ENCODE peak calls at places on chromosome 5, in seven cellular contexts. J is GM12891, W is transverse colon, V is GM12892, M is breast epithelium, S is endothelial cell of umbilical vein, G is vagina. L is an unnamed sample.
A peak's percentile ranks its signal among the peaks of the same experiment; 100 is the strongest.

GRCh38 chr5:59142927-59143326 is 560.1 kb downstream of the RAB3C start:
- DNase-seq in G (no peak), M (no peak), S (no peak), J (no peak), V (no peak), W (no peak), L (no peak)

GRCh38 chr5:98796197-98796972 is 22.9 kb downstream of the RGMB start:
- DNase-seq in V (peak; percentile 16), G (no peak), M (no peak), S (peak; percentile 74), J (peak; percentile 28), W (peak; percentile 55), L (no peak)

GRCh38 chr5:30505014-30505886 is 688.2 kb upstream of the CDH6 start:
- DNase-seq in S (peak; percentile 2), G (no peak), V (no peak), W (no peak), M (no peak), J (no peak), L (no peak)

GRCh38 chr5:150376799-150377771 is 19.6 kb downstream of the TCOF1 start:
- DNase-seq in J (no peak), S (no peak), M (no peak), W (no peak), G (no peak), V (no peak), L (no peak)

GRCh38 chr5:124883686-124884085 is 137.2 kb upstream of the ZNF608 start:
- DNase-seq in W (no peak), G (no peak), M (no peak), V (no peak), S (no peak), J (no peak), L (no peak)

GRCh38 chr5:9545959-9546851 is at the start of gene SEMA5A:
- DNase-seq in J (peak; percentile 18), M (peak; percentile 50), G (no peak), S (no peak), W (peak; percentile 86), V (peak; percentile 25), L (peak; percentile 72)

GRCh38 chr5:157447246-157447645 is 12.8 kb upstream of the NIPAL4 start:
- DNase-seq in S (no peak), W (peak; percentile 76), V (no peak), G (no peak), J (no peak), M (peak; percentile 24), L (peak; percentile 76)

GRCh38 chr5:116361979-116362577 is 212.5 kb downstream of the SEMA6A start:
- DNase-seq in G (no peak), W (no peak), M (no peak), V (no peak), J (no peak), S (no peak), L (no peak)

GRCh38 chr5:1836891-1837880 is 36.0 kb downstream of the NDUFS6 start:
- DNase-seq in V (no peak), G (no peak), J (no peak), W (no peak), M (no peak), S (no peak), L (no peak)

GRCh38 chr5:179608131-179608581 is 15.3 kb downstream of the HNRNPH1 start:
- DNase-seq in V (no peak), G (no peak), W (no peak), S (no peak), M (no peak), J (no peak), L (no peak)

GRCh38 chr5:145536133-145536532 is 299.0 kb downstream of the PRELID2 start:
- DNase-seq in W (no peak), J (no peak), V (no peak), M (no peak), S (no peak), G (no peak), L (no peak)

GRCh38 chr5:136018814-136019777 is 9.7 kb upstream of the TGFBI start:
- DNase-seq in M (peak; percentile 33), W (peak; percentile 33), V (no peak), S (no peak), J (no peak), G (no peak), L (no peak)

GRCh38 chr5:77867194-77867691 is 91.1 kb upstream of the TBCA start:
- DNase-seq in V (no peak), M (no peak), W (no peak), J (no peak), S (peak; percentile 40), G (no peak), L (no peak)

GRCh38 chr5:140398379-140398811 is 3.2 kb upstream of the ANKHD1 start:
- DNase-seq in S (no peak), W (no peak), J (no peak), V (no peak), M (no peak), G (no peak), L (no peak)

GRCh38 chr5:140401362-140402257 is at the start of gene ANKHD1:
- DNase-seq in S (peak; percentile 100), G (peak; percentile 100), J (peak; percentile 79), M (peak; percentile 100), V (peak; percentile 77), W (peak; percentile 98), L (peak; percentile 98)

GRCh38 chr5:140403613-140404012 is 2.0 kb downstream of the ANKHD1 start:
- DNase-seq in M (no peak), W (no peak), G (no peak), V (no peak), S (no peak), J (no peak), L (no peak)

GRCh38 chr5:140400730-140401361 is 787 bp upstream of the ANKHD1 start:
- DNase-seq in M (peak; percentile 91), G (peak; percentile 98), W (peak; percentile 93), V (peak; percentile 74), J (peak; percentile 75), S (peak; percentile 95), L (peak; percentile 95)

DNA sequence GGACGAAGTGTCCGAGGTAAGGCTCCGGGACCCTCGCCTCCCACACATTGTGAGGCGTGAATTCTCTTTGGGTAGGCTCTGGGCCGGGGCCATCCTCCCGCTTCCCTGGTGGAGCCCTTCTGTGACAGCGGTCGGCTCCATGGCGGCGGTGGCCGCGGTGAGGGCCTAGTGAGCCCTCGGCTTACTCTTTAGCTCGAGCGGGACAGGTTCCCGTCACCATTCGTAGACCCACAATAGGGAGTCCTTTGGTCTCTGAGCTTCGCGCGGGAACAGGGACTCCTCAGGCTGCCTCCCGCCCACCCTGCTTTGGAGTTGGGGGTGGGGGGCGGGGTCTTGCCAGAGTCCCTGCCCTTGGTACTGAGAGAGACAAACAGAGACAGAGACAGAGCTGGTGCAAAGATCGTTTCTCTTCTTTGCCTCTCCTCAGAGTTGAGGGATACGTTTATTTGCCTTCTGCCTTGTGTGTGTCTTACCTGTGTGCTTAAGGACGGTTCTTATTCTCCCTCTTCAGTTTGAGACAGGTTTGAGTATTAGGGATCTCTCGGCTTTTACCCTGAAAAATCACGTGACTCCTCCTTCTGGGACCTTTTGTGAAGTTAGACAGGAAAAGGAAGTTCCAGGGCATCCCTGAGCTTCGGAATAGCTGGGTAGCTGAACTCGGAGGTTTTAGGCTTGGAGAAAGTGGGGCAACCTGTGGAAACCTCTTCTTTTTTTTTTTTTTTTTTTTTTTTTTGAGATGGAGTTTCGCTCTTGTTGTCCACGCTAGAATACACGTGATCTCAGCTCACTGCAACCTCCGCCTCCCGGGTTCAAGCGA is 833 bp downstream of the ANKHD1 start:
- DNase-seq in S (peak; percentile 71), J (peak; percentile 21), V (peak; percentile 7), M (peak; percentile 40), W (peak; percentile 36), G (peak; percentile 92), L (peak; percentile 33)
- TF ChIP-seq POLR2AphosphoS5 in S (no peak), J (no peak), V (no peak), M (no peak), W (no peak), G (no peak), L (no peak)

DNA sequence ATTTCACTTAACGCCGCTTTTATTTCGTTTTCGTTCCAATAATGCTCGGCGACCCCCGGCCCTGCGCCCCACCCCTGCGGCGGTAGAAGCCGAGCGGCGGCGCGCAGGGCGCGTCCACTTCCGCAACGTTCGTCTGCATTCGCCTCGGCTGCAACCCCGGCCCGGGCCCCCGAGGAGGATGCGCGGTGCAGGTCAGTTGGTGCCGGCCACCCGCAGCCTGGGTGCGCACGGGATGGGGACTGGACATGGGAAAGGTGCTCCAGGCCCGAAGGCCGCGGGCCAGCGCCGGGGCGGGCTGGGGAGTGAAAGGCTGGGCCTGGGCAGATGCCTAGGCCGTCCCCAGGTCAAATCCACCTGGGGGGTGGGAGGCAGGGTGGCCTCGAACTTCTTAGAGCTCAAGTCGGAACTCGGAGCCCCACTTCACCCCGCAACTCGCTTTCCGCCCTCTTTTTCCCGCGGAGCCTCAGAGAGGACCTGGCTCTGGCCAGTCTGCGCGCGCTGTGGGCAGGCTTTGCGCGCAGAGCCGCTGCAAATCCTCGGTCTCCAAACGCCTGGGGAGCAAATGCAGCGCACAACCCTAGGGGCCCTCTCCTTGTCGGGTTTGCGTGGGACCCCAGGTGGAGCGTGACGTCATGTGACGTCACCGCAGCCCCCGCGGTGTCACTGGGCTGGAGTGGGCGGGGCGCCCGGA is 3.2 kb downstream of the TLX3 start:
- DNase-seq in M (no peak), S (no peak), V (no peak), G (no peak), J (no peak), W (no peak), L (no peak)
- TF ChIP-seq POLR2AphosphoS5 in M (no peak), S (no peak), V (no peak), G (no peak), J (no peak), W (no peak), L (no peak)

DNA sequence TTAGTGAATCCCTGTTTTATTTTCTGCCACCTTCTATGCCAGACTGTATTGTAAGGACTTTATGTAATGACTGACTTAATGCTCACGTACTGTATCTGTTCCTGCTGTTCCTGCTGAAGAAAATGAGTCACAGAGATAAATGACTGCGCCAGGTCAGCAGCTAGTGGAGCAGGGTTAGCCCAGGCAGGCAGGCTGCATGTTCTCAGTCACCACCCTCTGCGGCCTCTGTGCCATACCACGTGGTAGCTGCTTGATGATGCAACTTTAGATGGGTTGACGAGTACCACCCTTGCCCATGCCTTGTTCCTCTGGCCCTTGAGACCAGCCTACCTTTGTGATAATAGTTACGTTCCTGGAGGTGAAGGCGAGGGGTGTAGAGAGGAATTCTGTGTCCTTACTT is 161.9 kb downstream of the TRIO start:
- DNase-seq in V (no peak), S (peak; percentile 33), J (no peak), W (no peak), M (no peak), G (no peak), L (no peak)
- TF ChIP-seq POLR2AphosphoS5 in V (no peak), S (peak; percentile 25), J (no peak), W (no peak), M (no peak), G (peak; percentile 28), L (no peak)

GRCh38 chr5:137073192-137073591 is 425.9 kb downstream of the SPOCK1 start:
- DNase-seq in M (no peak), W (no peak), V (no peak), S (peak; percentile 67), J (no peak), G (no peak), L (no peak)

GRCh38 chr5:137071941-137072340 is 427.2 kb downstream of the SPOCK1 start:
- DNase-seq in J (no peak), G (no peak), W (no peak), M (no peak), S (peak; percentile 72), V (no peak), L (no peak)

GRCh38 chr5:137071526-137071925 is 427.6 kb downstream of the SPOCK1 start:
- DNase-seq in V (no peak), G (no peak), W (no peak), S (no peak), M (no peak), J (no peak), L (no peak)

GRCh38 chr5:137070521-137070920 is 428.6 kb downstream of the SPOCK1 start:
- DNase-seq in J (no peak), S (no peak), G (no peak), W (no peak), M (no peak), V (no peak), L (no peak)

GRCh38 chr5:137072376-137073174 is 426.6 kb downstream of the SPOCK1 start:
- DNase-seq in S (peak; percentile 49), J (no peak), W (no peak), V (no peak), M (no peak), G (no peak), L (no peak)
- TF ChIP-seq POLR2AphosphoS5 in S (no peak), J (no peak), W (peak; percentile 56), V (no peak), M (no peak), G (peak; percentile 69), L (peak; percentile 11)